ENCODE peak calls at places on chromosomes 12 and 14, in five cellular contexts. C, E, F, T and I are unnamed samples.

GRCh38 chr14:82047777-82048470 is 514.3 kb upstream of the SEL1L start:
- DNase-seq in F (no peak), E (no peak), T (no peak), C (no peak), I (no peak)

GRCh38 chr12:12272869-12273268 is 6.0 kb upstream of the LRP6 start:
- DNase-seq in F (no peak), T (no peak), C (no peak), E (no peak), I (no peak)

GRCh38 chr12:47022296-47022695 is 57.1 kb upstream of the PCED1B start:
- DNase-seq in F (no peak), T (no peak), E (no peak), C (no peak), I (no peak)

GRCh38 chr14:71720978-71721624 is 211.1 kb upstream of the RGS6 start:
- DNase-seq in F (peak; percentile 64), T (peak; percentile 14), E (no peak), C (no peak), I (peak; percentile 18)

GRCh38 chr14:96225745-96226151 is 21.1 kb downstream of the BDKRB2 start:
- DNase-seq in T (peak; percentile 76), C (no peak), F (peak; percentile 59), E (no peak), I (no peak)

GRCh38 chr12:62618948-62619347 is 152.3 kb downstream of the MON2 start:
- DNase-seq in F (no peak), E (no peak), C (no peak), T (no peak), I (no peak)

GRCh38 chr14:58944957-58945356 is 243.5 kb upstream of the DAAM1 start:
- DNase-seq in E (no peak), C (no peak), F (no peak), T (no peak), I (no peak)

GRCh38 chr12:80218925-80219714 is 119.8 kb downstream of the OTOGL start:
- DNase-seq in E (no peak), T (no peak), F (no peak), C (no peak), I (no peak)

GRCh38 chr14:99628832-99629618 is 15.9 kb upstream of the HHIPL1 start:
- DNase-seq in C (peak; percentile 77), F (peak; percentile 89), E (peak; percentile 78), T (peak; percentile 81), I (peak; percentile 88)

GRCh38 chr12:77685112-77685511 is 145.6 kb upstream of the NAV3 start:
- DNase-seq in F (peak; percentile 52), E (peak; percentile 36), C (peak; percentile 78), T (peak; percentile 47), I (peak; percentile 64)

GRCh38 chr12:130591736-130592135 is 124.4 kb downstream of the RIMBP2 start:
- DNase-seq in C (no peak), F (no peak), E (no peak), T (no peak), I (no peak)
- TF ChIP-seq POLR2A in C (no peak), F (no peak), E (no peak), T (no peak), I (no peak)

GRCh38 chr14:21476925-21477681 is at the start of the genes RAB2B and TOX4:
- DNase-seq in E (peak; percentile 97), F (peak; percentile 96), C (peak; percentile 96), T (peak; percentile 97), I (peak; percentile 98)
- TF ChIP-seq POLR2A in E (peak; percentile 35), F (no peak), C (peak; percentile 80), T (peak; percentile 93), I (no peak)

DNA sequence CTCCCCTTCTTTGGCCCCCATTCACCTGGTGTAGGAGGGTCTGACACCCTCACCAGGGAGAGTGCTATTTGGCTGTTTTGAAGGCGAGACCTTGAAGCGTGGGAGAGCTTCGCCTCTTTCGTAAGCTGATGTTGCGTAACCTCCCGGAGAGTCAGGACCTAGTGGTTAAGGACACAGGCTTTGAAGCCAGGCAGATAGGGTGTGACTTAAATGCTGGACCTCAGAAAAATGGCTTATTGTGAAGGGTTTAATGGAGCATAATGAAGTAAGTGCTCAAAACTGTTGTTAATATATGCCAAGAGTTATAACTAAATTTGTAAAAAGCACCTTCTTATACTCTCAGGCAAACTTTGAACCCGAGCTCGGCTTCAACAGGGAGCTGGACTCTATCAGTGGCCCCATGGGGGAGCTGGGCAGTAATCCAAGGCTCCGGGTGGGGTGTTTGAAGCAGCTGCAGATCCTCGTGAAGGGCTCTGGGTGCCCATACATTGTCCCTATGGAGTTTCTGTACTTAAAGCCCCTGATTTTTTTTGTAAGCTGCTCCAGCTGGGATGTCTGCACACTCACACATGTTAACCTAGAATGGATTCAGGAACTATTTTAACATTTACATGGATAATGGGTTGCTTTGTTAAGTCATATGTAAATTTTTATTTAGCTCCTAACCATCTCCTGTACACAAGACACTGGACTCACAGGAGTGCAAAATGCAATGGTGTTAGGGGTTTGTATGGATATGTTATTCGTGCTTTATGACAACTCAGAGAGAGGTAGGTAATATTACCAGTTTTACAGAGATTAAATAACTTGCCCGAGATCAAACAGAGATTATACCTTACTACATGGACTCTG is 26.0 kb downstream of the PPFIBP1 start:
- DNase-seq in T (peak; percentile 74), C (peak; percentile 96), F (no peak), E (peak; percentile 88), I (peak; percentile 91)
- TF ChIP-seq POLR2A in T (no peak), C (no peak), F (no peak), E (no peak), I (no peak)

GRCh38 chr12:4653257-4653656 is 4.3 kb downstream of the NDUFA9 start:
- DNase-seq in F (no peak), T (no peak), E (no peak), C (no peak), I (no peak)

GRCh38 chr12:4648099-4648498 is 752 bp downstream of the AKAP3 start:
- DNase-seq in T (no peak), F (no peak), E (no peak), C (no peak), I (no peak)

GRCh38 chr12:4645023-4645422 is 3.8 kb downstream of the AKAP3 start:
- DNase-seq in F (no peak), C (no peak), E (no peak), T (no peak), I (no peak)

GRCh38 chr12:4649358-4649661 is 396 bp downstream of the NDUFA9 start:
- DNase-seq in E (no peak), T (no peak), F (no peak), C (no peak), I (no peak)

DNA sequence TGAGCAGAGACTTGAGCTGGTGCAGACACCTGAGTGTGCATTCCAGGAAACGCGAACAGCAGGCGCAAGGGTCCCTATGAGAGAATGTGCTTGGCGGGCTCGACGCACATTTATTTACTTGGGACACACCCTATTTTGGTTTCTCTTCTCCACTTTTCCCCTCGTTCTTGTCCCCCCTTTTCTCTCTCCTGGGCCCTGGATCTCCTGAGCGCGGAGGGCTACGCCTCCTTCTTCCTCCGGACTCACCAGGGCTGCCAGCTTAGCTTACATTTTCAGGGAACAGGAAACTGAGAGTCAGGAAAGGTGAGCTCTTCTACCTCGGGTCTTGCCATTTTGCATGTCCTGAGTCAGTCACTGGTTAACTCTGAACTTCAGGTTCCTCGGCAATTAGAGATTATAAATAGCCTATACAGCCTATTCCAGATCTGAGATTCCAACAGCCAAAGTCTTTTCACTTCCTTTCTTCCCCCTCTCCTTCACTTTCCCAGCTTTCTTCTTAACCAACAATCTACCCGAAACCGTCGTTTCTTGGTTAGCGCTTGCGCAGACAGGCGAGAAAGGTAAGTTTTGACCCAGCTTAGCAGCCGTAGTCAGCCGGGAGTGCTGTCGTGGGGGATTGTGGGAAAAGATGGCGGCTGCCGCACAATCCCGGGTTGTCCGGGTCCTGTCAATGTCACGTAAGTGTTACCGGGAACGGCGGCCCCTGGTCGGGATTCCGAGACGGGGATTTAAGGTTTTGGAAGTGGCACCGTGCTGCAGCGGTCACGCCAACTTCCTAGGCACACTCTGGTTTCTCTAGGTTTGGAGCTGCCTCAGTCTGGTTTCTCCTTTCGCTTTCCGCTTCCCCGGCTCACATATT is at the start of the genes AKAP3 and NDUFA9:
- DNase-seq in C (peak; percentile 76), T (peak; percentile 86), E (peak; percentile 80), F (peak; percentile 88), I (peak; percentile 85)
- TF ChIP-seq POLR2A in C (no peak), T (peak; percentile 68), E (no peak), F (no peak), I (peak; percentile 73)

DNA sequence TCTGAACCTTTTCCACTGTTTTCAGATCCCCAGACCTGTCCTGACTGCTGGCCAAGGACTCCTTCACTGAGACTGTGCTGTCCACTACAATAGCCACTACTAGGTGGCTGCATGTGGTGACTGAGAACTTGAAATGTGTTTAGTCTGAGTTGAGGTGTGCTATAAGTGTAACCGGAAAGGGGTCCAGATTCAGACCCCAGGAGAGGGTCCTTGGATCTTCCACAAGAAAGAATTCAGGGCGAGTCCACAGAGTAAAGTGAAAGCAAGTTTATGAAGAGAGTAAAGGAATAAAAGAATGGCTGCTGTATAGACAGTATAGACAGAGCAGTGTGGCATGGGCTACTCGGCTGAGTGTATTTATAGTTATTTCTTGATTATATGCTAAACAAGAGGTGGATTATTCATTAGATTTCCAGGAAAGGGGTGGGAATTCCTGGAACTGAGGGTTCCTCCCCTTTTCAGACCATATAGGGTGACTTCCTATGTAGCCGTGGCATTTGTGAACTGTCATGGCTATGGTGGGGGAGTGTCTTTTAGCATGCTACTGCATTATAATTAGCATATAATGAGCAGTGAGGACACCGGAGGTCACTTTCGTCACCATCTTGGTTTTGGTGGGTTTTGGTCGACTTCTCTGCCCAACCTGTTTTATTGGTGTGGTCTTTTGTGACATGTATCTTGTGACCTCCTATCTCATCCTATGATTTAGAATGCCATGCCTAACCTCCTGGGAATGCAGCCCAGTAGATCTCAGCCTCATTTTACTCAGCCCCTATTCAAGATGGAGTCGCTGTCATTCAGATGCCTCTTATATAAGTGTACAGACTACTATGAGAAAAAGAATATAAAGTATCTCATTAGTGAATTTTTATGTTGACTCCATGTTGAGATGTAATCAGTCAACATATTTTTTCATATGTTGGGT is 70.0 kb upstream of the SRSF5 start:
- DNase-seq in F (no peak), E (no peak), T (no peak), C (no peak), I (no peak)
- TF ChIP-seq POLR2A in F (no peak), E (no peak), T (no peak), C (no peak), I (no peak)

GRCh38 chr12:121296618-121297476 is at the start of gene CAMKK2:
- DNase-seq in T (peak; percentile 90), C (peak; percentile 83), F (peak; percentile 90), E (peak; percentile 88), I (peak; percentile 81)
- TF ChIP-seq POLR2A in T (peak; percentile 67), C (peak; percentile 47), F (no peak), E (peak; percentile 10), I (peak; percentile 22)